ENCODE peak calls at places on chromosomes 2 and 18, in nine cellular contexts. One of them, this sample, is unnamed. For H3K4me1, the result is how much of the 10 kb centered on the place peaks cover.

GRCh38 chr2:160583823-160584537 is 90.4 kb upstream of the RBMS1 start:
- DNase-seq in PC-3: no peak
- DNase-seq in CD8-positive, alpha-beta memory T cell: no peak
- DNase-seq in spleen: no peak
- DNase-seq in keratinocyte: no peak
- DNase-seq in neuronal stem cell: no peak
- DNase-seq in lung: no peak
- DNase-seq in fibroblast of lung: no peak
- DNase-seq in hepatocyte: no peak
- DNase-seq in this sample: no peak

GRCh38 chr2:239180526-239181073 is 220.2 kb downstream of the HDAC4 start:
- DNase-seq in spleen: peak
- DNase-seq in lung: no peak
- DNase-seq in keratinocyte: no peak
- DNase-seq in CD8-positive, alpha-beta memory T cell: no peak
- DNase-seq in hepatocyte: no peak
- DNase-seq in neuronal stem cell: no peak
- DNase-seq in fibroblast of lung: no peak
- DNase-seq in PC-3: no peak
- DNase-seq in this sample: peak

GRCh38 chr2:7418343-7418742 is 501.1 kb downstream of the RNF144A start:
- DNase-seq in CD8-positive, alpha-beta memory T cell: no peak
- DNase-seq in hepatocyte: peak
- DNase-seq in spleen: no peak
- DNase-seq in lung: no peak
- DNase-seq in fibroblast of lung: no peak
- DNase-seq in keratinocyte: no peak
- DNase-seq in neuronal stem cell: no peak
- DNase-seq in PC-3: peak
- DNase-seq in this sample: no peak

GRCh38 chr2:150125188-150125587 is 362.3 kb downstream of the RND3 start:
- DNase-seq in PC-3: no peak
- DNase-seq in keratinocyte: no peak
- DNase-seq in hepatocyte: no peak
- DNase-seq in spleen: no peak
- DNase-seq in lung: no peak
- DNase-seq in neuronal stem cell: no peak
- DNase-seq in CD8-positive, alpha-beta memory T cell: no peak
- DNase-seq in fibroblast of lung: peak
- DNase-seq in this sample: no peak

GRCh38 chr2:43340945-43341356 is 114.5 kb upstream of the ZFP36L2 start:
- DNase-seq in fibroblast of lung: peak
- DNase-seq in PC-3: peak
- DNase-seq in CD8-positive, alpha-beta memory T cell: no peak
- DNase-seq in keratinocyte: no peak
- DNase-seq in hepatocyte: no peak
- DNase-seq in spleen: no peak
- DNase-seq in neuronal stem cell: no peak
- DNase-seq in lung: no peak
- DNase-seq in this sample: no peak

GRCh38 chr2:132958887-132959286 is 288.9 kb upstream of the LYPD1 start:
- DNase-seq in lung: no peak
- DNase-seq in keratinocyte: no peak
- DNase-seq in hepatocyte: no peak
- DNase-seq in fibroblast of lung: no peak
- DNase-seq in spleen: no peak
- DNase-seq in PC-3: no peak
- DNase-seq in CD8-positive, alpha-beta memory T cell: no peak
- DNase-seq in neuronal stem cell: no peak
- DNase-seq in this sample: no peak

GRCh38 chr18:74137920-74138538 is 9.6 kb downstream of the FBXO15 start:
- DNase-seq in lung: no peak
- DNase-seq in PC-3: no peak
- DNase-seq in fibroblast of lung: no peak
- DNase-seq in keratinocyte: no peak
- DNase-seq in spleen: no peak
- DNase-seq in CD8-positive, alpha-beta memory T cell: no peak
- DNase-seq in hepatocyte: no peak
- DNase-seq in neuronal stem cell: no peak
- DNase-seq in this sample: no peak

GRCh38 chr2:96907405-96908041 is 37.6 kb upstream of the SEMA4C start:
- DNase-seq in PC-3: no peak
- DNase-seq in fibroblast of lung: peak
- DNase-seq in lung: peak
- DNase-seq in keratinocyte: no peak
- DNase-seq in hepatocyte: peak
- DNase-seq in CD8-positive, alpha-beta memory T cell: no peak
- DNase-seq in neuronal stem cell: peak
- DNase-seq in spleen: no peak
- DNase-seq in this sample: peak

GRCh38 chr2:226791056-226791486 is 8.5 kb downstream of the IRS1 start:
- DNase-seq in fibroblast of lung: peak
- DNase-seq in neuronal stem cell: no peak
- DNase-seq in PC-3: no peak
- DNase-seq in keratinocyte: no peak
- DNase-seq in lung: peak
- DNase-seq in CD8-positive, alpha-beta memory T cell: peak
- DNase-seq in spleen: no peak
- DNase-seq in hepatocyte: peak
- DNase-seq in this sample: no peak

GRCh38 chr2:226790436-226790835 is 9.2 kb downstream of the IRS1 start:
- DNase-seq in spleen: no peak
- DNase-seq in keratinocyte: no peak
- DNase-seq in fibroblast of lung: no peak
- DNase-seq in neuronal stem cell: no peak
- DNase-seq in hepatocyte: peak
- DNase-seq in lung: no peak
- DNase-seq in CD8-positive, alpha-beta memory T cell: no peak
- DNase-seq in PC-3: no peak
- DNase-seq in this sample: no peak

GRCh38 chr2:226791487-226792081 is 8.0 kb downstream of the IRS1 start:
- DNase-seq in fibroblast of lung: peak
- DNase-seq in PC-3: peak
- DNase-seq in keratinocyte: no peak
- DNase-seq in hepatocyte: peak
- DNase-seq in CD8-positive, alpha-beta memory T cell: peak
- DNase-seq in neuronal stem cell: peak
- DNase-seq in spleen: peak
- DNase-seq in lung: peak
- DNase-seq in this sample: peak

GRCh38 chr2:226788881-226789485 is 10.6 kb downstream of the IRS1 start:
- DNase-seq in spleen: no peak
- DNase-seq in hepatocyte: no peak
- DNase-seq in CD8-positive, alpha-beta memory T cell: no peak
- DNase-seq in PC-3: no peak
- DNase-seq in keratinocyte: no peak
- DNase-seq in fibroblast of lung: peak
- DNase-seq in neuronal stem cell: no peak
- DNase-seq in lung: no peak
- DNase-seq in this sample: no peak

GRCh38 chr2:226790006-226790405 is 9.6 kb downstream of the IRS1 start:
- DNase-seq in lung: no peak
- DNase-seq in neuronal stem cell: no peak
- DNase-seq in hepatocyte: no peak
- DNase-seq in fibroblast of lung: no peak
- DNase-seq in keratinocyte: no peak
- DNase-seq in PC-3: no peak
- DNase-seq in CD8-positive, alpha-beta memory T cell: no peak
- DNase-seq in spleen: no peak
- DNase-seq in this sample: no peak
- H3K4me1 ChIP-seq in lung: under half
- H3K4me1 ChIP-seq in neuronal stem cell: under half
- H3K4me1 ChIP-seq in hepatocyte: under half
- H3K4me1 ChIP-seq in fibroblast of lung: under half
- H3K4me1 ChIP-seq in keratinocyte: under half
- H3K4me1 ChIP-seq in PC-3: under half
- H3K4me1 ChIP-seq in CD8-positive, alpha-beta memory T cell: under half
- H3K4me1 ChIP-seq in spleen: under half
- H3K4me1 ChIP-seq in this sample: under half

DNA sequence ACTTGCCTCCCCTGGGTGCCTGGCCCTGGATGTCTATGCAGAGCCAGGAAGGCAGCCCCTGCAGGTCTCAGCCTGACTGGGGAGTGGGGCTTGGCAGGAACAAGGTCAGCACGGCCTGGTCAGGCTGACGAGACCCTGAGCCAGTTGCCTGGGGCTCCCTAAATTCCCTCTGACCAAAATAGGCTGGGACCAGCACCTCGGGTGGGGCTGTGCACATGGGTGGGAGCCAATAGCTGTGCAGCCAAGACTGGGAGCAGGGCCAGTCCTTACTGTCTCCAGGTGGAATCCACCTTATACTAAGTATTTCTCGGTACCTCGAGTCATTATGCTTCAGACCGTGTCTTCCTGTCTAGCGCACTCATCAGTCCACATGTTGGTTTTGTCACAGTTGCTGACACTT is 11.4 kb upstream of the IL1R2 start:
- DNase-seq in lung: no peak
- DNase-seq in PC-3: no peak
- DNase-seq in spleen: no peak
- DNase-seq in keratinocyte: no peak
- DNase-seq in hepatocyte: no peak
- DNase-seq in CD8-positive, alpha-beta memory T cell: no peak
- DNase-seq in neuronal stem cell: no peak
- DNase-seq in fibroblast of lung: no peak
- DNase-seq in this sample: no peak
- H3K4me1 ChIP-seq in lung: under half
- H3K4me1 ChIP-seq in PC-3: under half
- H3K4me1 ChIP-seq in spleen: under half
- H3K4me1 ChIP-seq in keratinocyte: under half
- H3K4me1 ChIP-seq in hepatocyte: under half
- H3K4me1 ChIP-seq in CD8-positive, alpha-beta memory T cell: under half
- H3K4me1 ChIP-seq in neuronal stem cell: under half
- H3K4me1 ChIP-seq in fibroblast of lung: under half
- H3K4me1 ChIP-seq in this sample: under half

GRCh38 chr2:190410171-190410570 is 2.0 kb downstream of the MFSD6 start:
- DNase-seq in neuronal stem cell: no peak
- DNase-seq in PC-3: no peak
- DNase-seq in hepatocyte: no peak
- DNase-seq in lung: no peak
- DNase-seq in CD8-positive, alpha-beta memory T cell: no peak
- DNase-seq in fibroblast of lung: no peak
- DNase-seq in keratinocyte: no peak
- DNase-seq in spleen: no peak
- DNase-seq in this sample: no peak

GRCh38 chr2:190415251-190415650 is 7.1 kb downstream of the MFSD6 start:
- DNase-seq in hepatocyte: no peak
- DNase-seq in spleen: no peak
- DNase-seq in keratinocyte: no peak
- DNase-seq in lung: no peak
- DNase-seq in PC-3: no peak
- DNase-seq in fibroblast of lung: no peak
- DNase-seq in neuronal stem cell: no peak
- DNase-seq in CD8-positive, alpha-beta memory T cell: no peak
- DNase-seq in this sample: no peak

GRCh38 chr2:190415794-190416729 is 7.9 kb downstream of the MFSD6 start:
- DNase-seq in hepatocyte: no peak
- DNase-seq in keratinocyte: no peak
- DNase-seq in neuronal stem cell: no peak
- DNase-seq in fibroblast of lung: no peak
- DNase-seq in lung: no peak
- DNase-seq in CD8-positive, alpha-beta memory T cell: no peak
- DNase-seq in spleen: no peak
- DNase-seq in PC-3: no peak
- DNase-seq in this sample: no peak

GRCh38 chr2:190412971-190413370 is 4.8 kb downstream of the MFSD6 start:
- DNase-seq in spleen: no peak
- DNase-seq in fibroblast of lung: no peak
- DNase-seq in neuronal stem cell: no peak
- DNase-seq in keratinocyte: no peak
- DNase-seq in lung: no peak
- DNase-seq in hepatocyte: no peak
- DNase-seq in CD8-positive, alpha-beta memory T cell: no peak
- DNase-seq in PC-3: no peak
- DNase-seq in this sample: no peak

DNA sequence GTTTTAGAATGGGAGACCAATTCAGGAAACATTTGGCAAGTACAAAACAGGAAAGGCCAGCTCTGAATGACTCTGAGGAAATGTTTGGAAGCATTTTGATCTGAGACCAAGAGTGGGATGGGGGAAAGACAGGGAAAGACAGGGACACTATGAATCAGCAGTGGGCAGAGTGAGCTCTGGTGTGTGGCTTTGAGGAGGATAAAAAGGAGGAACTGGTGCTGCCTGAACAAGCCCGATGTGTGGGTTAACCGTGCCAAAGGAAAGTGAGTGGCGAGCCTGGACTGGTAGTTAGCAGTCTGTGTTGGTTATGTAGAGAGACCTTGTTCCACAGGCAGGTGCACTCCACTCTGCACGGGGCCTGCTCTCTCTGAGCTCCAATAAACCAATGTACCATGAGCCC is 5.3 kb downstream of the MFSD6 start:
- DNase-seq in keratinocyte: peak
- DNase-seq in PC-3: no peak
- DNase-seq in hepatocyte: no peak
- DNase-seq in lung: no peak
- DNase-seq in spleen: no peak
- DNase-seq in fibroblast of lung: no peak
- DNase-seq in CD8-positive, alpha-beta memory T cell: no peak
- DNase-seq in neuronal stem cell: no peak
- DNase-seq in this sample: no peak
- H3K4me1 ChIP-seq in keratinocyte: under half
- H3K4me1 ChIP-seq in PC-3: under half
- H3K4me1 ChIP-seq in hepatocyte: under half
- H3K4me1 ChIP-seq in lung: under half
- H3K4me1 ChIP-seq in spleen: half or more
- H3K4me1 ChIP-seq in fibroblast of lung: under half
- H3K4me1 ChIP-seq in CD8-positive, alpha-beta memory T cell: half or more
- H3K4me1 ChIP-seq in neuronal stem cell: under half
- H3K4me1 ChIP-seq in this sample: under half

GRCh38 chr2:224573724-224574123 is 11.4 kb downstream of the CUL3 start:
- DNase-seq in spleen: no peak
- DNase-seq in CD8-positive, alpha-beta memory T cell: no peak
- DNase-seq in lung: no peak
- DNase-seq in fibroblast of lung: no peak
- DNase-seq in keratinocyte: no peak
- DNase-seq in neuronal stem cell: no peak
- DNase-seq in hepatocyte: no peak
- DNase-seq in PC-3: no peak
- DNase-seq in this sample: no peak

GRCh38 chr2:224577541-224577940 is 7.6 kb downstream of the CUL3 start:
- DNase-seq in spleen: no peak
- DNase-seq in keratinocyte: no peak
- DNase-seq in hepatocyte: no peak
- DNase-seq in lung: no peak
- DNase-seq in CD8-positive, alpha-beta memory T cell: no peak
- DNase-seq in fibroblast of lung: no peak
- DNase-seq in neuronal stem cell: no peak
- DNase-seq in PC-3: no peak
- DNase-seq in this sample: no peak

GRCh38 chr2:224574423-224575084 is 10.6 kb downstream of the CUL3 start:
- DNase-seq in spleen: no peak
- DNase-seq in PC-3: no peak
- DNase-seq in fibroblast of lung: no peak
- DNase-seq in keratinocyte: no peak
- DNase-seq in lung: no peak
- DNase-seq in neuronal stem cell: no peak
- DNase-seq in hepatocyte: no peak
- DNase-seq in CD8-positive, alpha-beta memory T cell: no peak
- DNase-seq in this sample: no peak

GRCh38 chr2:224579411-224579810 is 5.8 kb downstream of the CUL3 start:
- DNase-seq in hepatocyte: no peak
- DNase-seq in keratinocyte: no peak
- DNase-seq in neuronal stem cell: no peak
- DNase-seq in fibroblast of lung: peak
- DNase-seq in lung: no peak
- DNase-seq in PC-3: peak
- DNase-seq in CD8-positive, alpha-beta memory T cell: no peak
- DNase-seq in spleen: no peak
- DNase-seq in this sample: no peak

GRCh38 chr2:224576098-224576715 is 9.0 kb downstream of the CUL3 start:
- DNase-seq in neuronal stem cell: no peak
- DNase-seq in PC-3: no peak
- DNase-seq in fibroblast of lung: peak
- DNase-seq in spleen: no peak
- DNase-seq in lung: no peak
- DNase-seq in CD8-positive, alpha-beta memory T cell: no peak
- DNase-seq in keratinocyte: no peak
- DNase-seq in hepatocyte: no peak
- DNase-seq in this sample: no peak
- H3K4me1 ChIP-seq in neuronal stem cell: under half
- H3K4me1 ChIP-seq in PC-3: under half
- H3K4me1 ChIP-seq in fibroblast of lung: under half
- H3K4me1 ChIP-seq in spleen: half or more
- H3K4me1 ChIP-seq in lung: under half
- H3K4me1 ChIP-seq in CD8-positive, alpha-beta memory T cell: half or more
- H3K4me1 ChIP-seq in keratinocyte: under half
- H3K4me1 ChIP-seq in hepatocyte: under half
- H3K4me1 ChIP-seq in this sample: under half